ENCODE peak calls at places on chromosomes 1 and 21, in four cellular contexts. I, O, D and A are unnamed samples.

GRCh38 chr1:38885092-38885491 is 3.7 kb upstream of the GJA9 start:
- DNase-seq in D (no peak), O (no peak), I (no peak), A (no peak)

GRCh38 chr1:161439280-161440232 is 65.7 kb upstream of the FCGR2A start:
- DNase-seq in D (no peak), O (peak; percentile 34), I (no peak), A (no peak)

GRCh38 chr1:1256956-1257871 is 10.7 kb upstream of the C1QTNF12 start:
- DNase-seq in I (no peak), O (no peak), D (no peak), A (no peak)

GRCh38 chr1:227390525-227390924 is 72.2 kb upstream of the CDC42BPA start:
- DNase-seq in D (no peak), I (no peak), O (peak; percentile 13), A (no peak)

GRCh38 chr1:212618466-212619210 is 10.1 kb downstream of the ATF3 start:
- DNase-seq in D (no peak), I (no peak), O (peak; percentile 46), A (no peak)

GRCh38 chr1:76607712-76608111 is 259.6 kb upstream of the ST6GALNAC5 start:
- DNase-seq in I (no peak), O (no peak), D (no peak), A (no peak)

GRCh38 chr1:78275906-78276690 is 214.7 kb upstream of the PTGFR start:
- DNase-seq in O (peak; percentile 62), D (no peak), I (no peak), A (no peak)

GRCh38 chr1:65193129-65193528 is 45.1 kb downstream of the AK4 start:
- DNase-seq in D (no peak), O (peak; percentile 42), I (no peak), A (no peak)

GRCh38 chr1:221271696-221272095 is 392.5 kb downstream of the HLX start:
- DNase-seq in O (no peak), I (no peak), D (no peak), A (no peak)

GRCh38 chr1:228988655-228989054 is 253.4 kb downstream of the RHOU start:
- DNase-seq in I (no peak), O (peak; percentile 20), D (peak; percentile 86), A (peak; percentile 32)

DNA sequence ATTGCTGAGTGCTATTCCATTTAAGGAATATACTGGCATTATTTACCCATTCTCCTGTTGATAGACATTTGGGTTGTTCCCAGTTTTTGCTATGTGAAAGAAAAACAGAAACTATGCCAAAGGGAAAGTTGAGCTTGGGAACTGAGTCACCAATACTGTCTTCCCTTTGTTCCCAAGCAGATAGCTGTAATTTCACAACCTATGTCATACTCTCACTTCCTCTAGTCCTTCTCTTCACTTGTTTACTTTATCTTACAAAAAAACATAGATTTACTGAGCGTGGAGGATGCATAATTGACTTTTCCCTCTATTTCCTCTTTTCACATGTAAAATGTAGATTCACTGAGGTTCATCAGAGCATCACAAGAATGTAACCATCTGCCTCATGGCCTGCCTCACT is 32.4 kb upstream of the PGBD5 start:
- DNase-seq in I (no peak), O (peak; percentile 41), D (no peak), A (no peak)
- H3K4me3 ChIP-seq in I (no peak overlapping the region), O (no peak overlapping the region), D (no peak overlapping the region), A (no peak overlapping the region)

GRCh38 chr1:17581389-17582123 is 42.1 kb downstream of the ARHGEF10L start:
- DNase-seq in O (no peak), D (no peak), I (no peak), A (no peak)

GRCh38 chr1:17585266-17585987 is 45.9 kb downstream of the ARHGEF10L start:
- DNase-seq in O (no peak), I (no peak), D (no peak), A (no peak)

GRCh38 chr1:17579951-17580939 is 40.7 kb downstream of the ARHGEF10L start:
- DNase-seq in O (no peak), I (no peak), D (no peak), A (no peak)

GRCh38 chr1:17584539-17584938 is 45.0 kb downstream of the ARHGEF10L start:
- DNase-seq in I (no peak), D (no peak), O (no peak), A (no peak)

GRCh38 chr1:17582124-17582768 is 42.7 kb downstream of the ARHGEF10L start:
- DNase-seq in O (no peak), D (no peak), I (no peak), A (no peak)
- H3K27ac ChIP-seq in O (no peak overlapping the region), D (peak overlapping the region; percentile 65), I (no peak overlapping the region), A (no peak overlapping the region)

DNA sequence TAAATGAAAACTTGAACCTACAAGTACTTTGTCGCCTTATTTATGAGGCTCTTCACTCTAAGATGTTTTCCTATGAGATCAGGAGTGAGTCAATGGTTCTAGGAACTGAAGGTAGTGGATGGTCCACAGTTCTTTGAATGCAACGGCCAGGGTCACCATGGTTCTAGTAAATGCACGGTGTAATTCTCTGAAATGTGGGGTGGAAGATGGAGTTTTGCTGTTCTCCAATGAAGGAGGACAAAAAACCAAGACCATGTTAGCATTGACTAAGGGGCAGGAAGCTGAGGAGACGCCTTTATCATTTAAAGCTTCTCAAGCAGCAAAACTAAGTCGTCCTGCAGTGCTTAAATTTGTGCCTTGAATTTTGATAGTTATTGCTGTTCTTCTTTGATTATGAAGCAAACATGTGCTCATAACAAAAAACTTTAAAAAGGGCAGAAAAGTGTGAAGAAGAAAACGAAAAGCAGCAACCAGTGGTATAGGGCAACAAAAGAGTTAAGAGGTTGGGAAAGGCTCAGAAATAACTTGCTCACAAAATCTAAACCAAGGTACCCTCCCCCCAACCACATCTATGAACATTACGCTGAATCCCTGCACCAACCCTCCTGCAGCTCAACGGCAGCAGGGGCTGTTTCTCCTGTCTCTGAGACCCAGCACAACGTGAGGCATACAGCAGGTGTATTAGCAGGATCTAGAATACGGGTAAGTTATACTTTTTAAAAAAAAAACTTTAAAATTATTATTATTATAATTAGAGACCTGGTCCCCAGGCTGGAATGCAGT is 85.0 kb downstream of the MRPL37 start:
- DNase-seq in O (no peak), D (no peak), I (no peak), A (no peak)
- H3K4me3 ChIP-seq in O (no peak overlapping the region), D (no peak overlapping the region), I (no peak overlapping the region), A (no peak overlapping the region)

GRCh38 chr21:45572783-45573451 is 30.7 kb upstream of the SLC19A1 start:
- DNase-seq in D (no peak), I (no peak), O (no peak), A (no peak)

GRCh38 chr21:45570071-45570470 is 27.8 kb upstream of the SLC19A1 start:
- DNase-seq in O (no peak), I (no peak), D (no peak), A (no peak)

GRCh38 chr21:45572231-45572630 is 30.0 kb upstream of the SLC19A1 start:
- DNase-seq in D (no peak), I (no peak), O (no peak), A (no peak)

GRCh38 chr21:45570826-45571601 is 28.8 kb upstream of the SLC19A1 start:
- DNase-seq in D (no peak), I (no peak), O (peak; percentile 47), A (no peak)

DNA sequence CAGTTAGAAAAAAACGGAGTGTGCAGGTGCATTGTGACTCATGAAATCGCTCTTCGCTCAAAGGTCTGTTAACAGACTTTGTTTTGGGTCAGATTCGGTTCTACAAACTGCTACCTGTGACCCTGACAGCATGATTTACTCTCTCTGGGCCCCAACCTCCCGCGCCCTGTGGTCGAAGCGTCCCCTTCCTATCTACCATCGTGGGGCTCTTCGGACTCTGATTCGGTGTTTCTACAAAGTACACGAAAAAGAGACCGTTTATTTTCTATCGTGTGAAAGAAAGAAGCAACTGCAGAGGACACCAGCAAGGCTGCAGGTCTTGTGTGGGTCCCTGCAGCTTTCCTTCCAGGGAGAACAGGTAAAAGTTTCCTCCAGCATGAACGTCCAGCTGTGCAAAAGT is 29.4 kb upstream of the SLC19A1 start:
- DNase-seq in I (no peak), D (no peak), O (no peak), A (no peak)
- H3K27ac ChIP-seq in I (no peak overlapping the region), D (no peak overlapping the region), O (no peak overlapping the region), A (peak overlapping the region; percentile 83)

GRCh38 chr1:46137901-46138300 is 5.5 kb upstream of the PIK3R3 start:
- DNase-seq in O (peak; percentile 67), I (no peak), D (no peak), A (no peak)
- H3K4me3 ChIP-seq in O (peak overlapping the region; percentile 47), I (no peak overlapping the region), D (no peak overlapping the region), A (peak overlapping the region; percentile 22)

GRCh38 chr1:109565241-109565640 is 16.8 kb downstream of the GNAI3 start:
- DNase-seq in D (no peak), I (no peak), O (no peak), A (no peak)
- H3K27ac ChIP-seq in D (no peak overlapping the region), I (no peak overlapping the region), O (no peak overlapping the region), A (no peak overlapping the region)

DNA sequence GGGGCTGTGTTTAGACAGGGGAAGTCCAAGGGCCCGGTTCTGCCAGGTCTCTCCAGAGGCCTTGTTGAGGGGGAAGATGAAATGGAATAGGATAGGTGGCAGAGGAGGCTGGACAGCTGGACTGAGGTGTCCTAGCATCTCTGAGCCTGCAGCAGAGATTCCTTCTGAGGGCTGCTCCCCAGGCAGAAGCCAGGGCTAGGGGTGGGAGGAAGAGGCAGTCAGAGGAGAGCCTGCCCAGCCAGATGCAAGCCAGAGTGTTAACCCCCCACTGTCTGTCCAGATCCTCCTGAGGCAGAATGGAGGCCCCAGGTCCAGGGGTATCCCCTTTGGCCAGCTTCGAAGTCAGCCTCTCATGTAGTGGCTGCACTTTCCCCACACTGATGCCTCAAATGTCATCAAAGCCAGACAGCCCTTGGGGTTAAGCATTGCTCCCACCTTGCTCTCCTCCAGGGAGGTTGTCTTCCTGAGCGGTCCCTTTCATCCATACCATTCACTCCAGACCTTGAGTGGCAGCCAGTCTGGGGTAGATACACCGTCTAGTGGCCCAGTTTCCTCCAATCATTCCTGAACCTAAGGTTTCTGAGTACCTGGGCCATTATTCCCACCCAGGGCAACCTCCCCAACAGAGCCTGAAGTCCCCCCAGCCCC is 1.7 kb downstream of the CSF1 start:
- DNase-seq in O (no peak), D (no peak), I (no peak), A (no peak)
- H3K4me3 ChIP-seq in O (peak overlapping the region; percentile 95), D (no peak overlapping the region), I (no peak overlapping the region), A (peak overlapping the region; percentile 92)

DNA sequence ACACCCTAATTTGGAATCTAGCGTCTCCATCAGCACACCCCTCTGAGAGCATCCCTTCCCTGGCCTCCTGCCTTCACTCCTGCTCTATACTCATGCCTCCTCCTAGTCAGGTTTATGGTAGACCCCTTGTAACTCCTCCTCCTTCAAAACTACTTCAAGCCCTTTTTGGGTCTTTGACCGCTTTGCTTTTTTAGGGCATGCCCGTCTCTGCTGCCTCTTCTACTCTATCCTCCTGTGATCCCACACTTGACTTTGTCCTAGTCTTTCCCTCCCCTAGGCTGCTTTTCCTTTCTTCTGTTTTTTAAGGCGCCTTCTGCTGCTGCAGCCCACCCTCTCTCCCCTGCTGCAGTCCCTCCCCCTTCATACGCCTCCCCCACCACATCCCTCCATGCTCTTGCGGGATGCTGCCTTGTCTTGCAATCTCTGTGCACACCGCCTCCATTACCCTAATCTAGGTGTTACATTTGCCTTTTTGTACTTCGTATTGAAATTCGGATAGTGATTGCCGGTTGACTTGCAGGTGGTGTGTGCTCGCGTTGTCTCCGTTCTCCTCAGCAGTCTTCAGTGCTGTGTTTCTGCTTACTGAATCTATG is 1.5 kb downstream of the SNX27 start:
- DNase-seq in I (no peak), D (peak; percentile 9), O (no peak), A (no peak)
- H3K27ac ChIP-seq in I (no peak overlapping the region), D (no peak overlapping the region), O (peak overlapping the region; percentile 88), A (no peak overlapping the region)